ENCODE peak calls at places on chromosomes 2 and 18, in eight cellular contexts. One of them, this sample, is unnamed.

GRCh38 chr2:160293401-160293911 is 93.4 kb upstream of the ITGB6 start:
- DNase-seq in amygdala: no peak
- DNase-seq in anterior cingulate cortex: no peak
- DNase-seq in HepG2: no peak
- DNase-seq in NCI-H1105: no peak
- DNase-seq in mesendoderm: peak; percentile 18
- DNase-seq in activated T-helper 1 cell treated with Interleukin-2 at 50 U/mL for 16 hours: no peak
- DNase-seq in endothelial cell: no peak
- DNase-seq in this sample: no peak

GRCh38 chr2:48292429-48292828 is 237.5 kb upstream of the STON1 start:
- DNase-seq in endothelial cell: no peak
- DNase-seq in activated T-helper 1 cell treated with Interleukin-2 at 50 U/mL for 16 hours: no peak
- DNase-seq in NCI-H1105: no peak
- DNase-seq in mesendoderm: no peak
- DNase-seq in HepG2: no peak
- DNase-seq in anterior cingulate cortex: no peak
- DNase-seq in amygdala: no peak
- DNase-seq in this sample: no peak

GRCh38 chr2:174026122-174026845 is 61.1 kb upstream of the SP3 start:
- DNase-seq in activated T-helper 1 cell treated with Interleukin-2 at 50 U/mL for 16 hours: no peak
- DNase-seq in HepG2: no peak
- DNase-seq in amygdala: no peak
- DNase-seq in endothelial cell: no peak
- DNase-seq in anterior cingulate cortex: no peak
- DNase-seq in NCI-H1105: no peak
- DNase-seq in mesendoderm: peak; percentile 76
- DNase-seq in this sample: no peak

GRCh38 chr2:68217729-68218128 is 34.6 kb downstream of the PPP3R1 start:
- DNase-seq in amygdala: no peak
- DNase-seq in HepG2: no peak
- DNase-seq in mesendoderm: no peak
- DNase-seq in activated T-helper 1 cell treated with Interleukin-2 at 50 U/mL for 16 hours: no peak
- DNase-seq in anterior cingulate cortex: no peak
- DNase-seq in NCI-H1105: no peak
- DNase-seq in endothelial cell: no peak
- DNase-seq in this sample: no peak

GRCh38 chr2:230090978-230091377 is 22.3 kb upstream of the SLC16A14 start:
- DNase-seq in mesendoderm: no peak
- DNase-seq in anterior cingulate cortex: no peak
- DNase-seq in endothelial cell: no peak
- DNase-seq in activated T-helper 1 cell treated with Interleukin-2 at 50 U/mL for 16 hours: no peak
- DNase-seq in amygdala: no peak
- DNase-seq in HepG2: no peak
- DNase-seq in NCI-H1105: no peak
- DNase-seq in this sample: no peak

GRCh38 chr2:159982270-159982669 is 80.1 kb downstream of the PLA2R1 start:
- DNase-seq in NCI-H1105: no peak
- DNase-seq in mesendoderm: peak; percentile 91
- DNase-seq in HepG2: no peak
- DNase-seq in amygdala: no peak
- DNase-seq in activated T-helper 1 cell treated with Interleukin-2 at 50 U/mL for 16 hours: no peak
- DNase-seq in endothelial cell: no peak
- DNase-seq in anterior cingulate cortex: no peak
- DNase-seq in this sample: no peak

GRCh38 chr18:3692691-3693090 is 242.7 kb downstream of the TGIF1 start:
- DNase-seq in anterior cingulate cortex: no peak
- DNase-seq in endothelial cell: no peak
- DNase-seq in activated T-helper 1 cell treated with Interleukin-2 at 50 U/mL for 16 hours: no peak
- DNase-seq in NCI-H1105: peak; percentile 1
- DNase-seq in mesendoderm: no peak
- DNase-seq in HepG2: no peak
- DNase-seq in amygdala: no peak
- DNase-seq in this sample: no peak

GRCh38 chr2:164664070-164664469 is 42.8 kb upstream of the GRB14 start:
- DNase-seq in anterior cingulate cortex: no peak
- DNase-seq in HepG2: no peak
- DNase-seq in activated T-helper 1 cell treated with Interleukin-2 at 50 U/mL for 16 hours: no peak
- DNase-seq in endothelial cell: no peak
- DNase-seq in amygdala: no peak
- DNase-seq in NCI-H1105: no peak
- DNase-seq in mesendoderm: no peak
- DNase-seq in this sample: no peak

GRCh38 chr2:134202361-134202760 is 51.5 kb upstream of the MGAT5 start:
- DNase-seq in mesendoderm: peak; percentile 90
- DNase-seq in anterior cingulate cortex: no peak
- DNase-seq in activated T-helper 1 cell treated with Interleukin-2 at 50 U/mL for 16 hours: no peak
- DNase-seq in NCI-H1105: no peak
- DNase-seq in endothelial cell: no peak
- DNase-seq in HepG2: no peak
- DNase-seq in amygdala: no peak
- DNase-seq in this sample: peak; percentile 11

GRCh38 chr2:101231253-101231652 is 21.4 kb upstream of the CNOT11 start:
- DNase-seq in anterior cingulate cortex: no peak
- DNase-seq in mesendoderm: no peak
- DNase-seq in activated T-helper 1 cell treated with Interleukin-2 at 50 U/mL for 16 hours: no peak
- DNase-seq in amygdala: no peak
- DNase-seq in NCI-H1105: no peak
- DNase-seq in HepG2: no peak
- DNase-seq in endothelial cell: no peak
- DNase-seq in this sample: no peak

GRCh38 chr18:46321954-46322353 is 217.8 kb downstream of the HAUS1 start:
- DNase-seq in mesendoderm: peak; percentile 72
- DNase-seq in amygdala: no peak
- DNase-seq in HepG2: no peak
- DNase-seq in anterior cingulate cortex: no peak
- DNase-seq in NCI-H1105: no peak
- DNase-seq in endothelial cell: no peak
- DNase-seq in activated T-helper 1 cell treated with Interleukin-2 at 50 U/mL for 16 hours: no peak
- DNase-seq in this sample: peak; percentile 69

GRCh38 chr18:24942144-24942543 is 409.8 kb downstream of the ZNF521 start:
- DNase-seq in endothelial cell: no peak
- DNase-seq in mesendoderm: no peak
- DNase-seq in activated T-helper 1 cell treated with Interleukin-2 at 50 U/mL for 16 hours: no peak
- DNase-seq in amygdala: no peak
- DNase-seq in NCI-H1105: no peak
- DNase-seq in HepG2: no peak
- DNase-seq in anterior cingulate cortex: no peak
- DNase-seq in this sample: no peak

GRCh38 chr18:13435596-13436333 is 217.2 kb downstream of the LDLRAD4 start:
- DNase-seq in endothelial cell: no peak
- DNase-seq in activated T-helper 1 cell treated with Interleukin-2 at 50 U/mL for 16 hours: no peak
- DNase-seq in mesendoderm: no peak
- DNase-seq in HepG2: no peak
- DNase-seq in NCI-H1105: no peak
- DNase-seq in anterior cingulate cortex: no peak
- DNase-seq in amygdala: no peak
- DNase-seq in this sample: no peak

GRCh38 chr18:2846638-2847340 is at the start of gene EMILIN2:
- DNase-seq in amygdala: no peak
- DNase-seq in activated T-helper 1 cell treated with Interleukin-2 at 50 U/mL for 16 hours: peak; percentile 10
- DNase-seq in anterior cingulate cortex: no peak
- DNase-seq in HepG2: no peak
- DNase-seq in mesendoderm: peak; percentile 93
- DNase-seq in endothelial cell: peak; percentile 29
- DNase-seq in NCI-H1105: no peak
- DNase-seq in this sample: peak; percentile 70

GRCh38 chr18:48902023-48902855 is 48.5 kb downstream of the SMAD7 start:
- DNase-seq in mesendoderm: no peak
- DNase-seq in anterior cingulate cortex: peak; percentile 39
- DNase-seq in NCI-H1105: peak; percentile 90
- DNase-seq in HepG2: peak; percentile 86
- DNase-seq in endothelial cell: no peak
- DNase-seq in amygdala: peak; percentile 48
- DNase-seq in activated T-helper 1 cell treated with Interleukin-2 at 50 U/mL for 16 hours: no peak
- DNase-seq in this sample: no peak

GRCh38 chr2:72001937-72002690 is 145.5 kb downstream of the CYP26B1 start:
- DNase-seq in activated T-helper 1 cell treated with Interleukin-2 at 50 U/mL for 16 hours: no peak
- DNase-seq in HepG2: no peak
- DNase-seq in anterior cingulate cortex: no peak
- DNase-seq in amygdala: no peak
- DNase-seq in NCI-H1105: no peak
- DNase-seq in mesendoderm: peak; percentile 85
- DNase-seq in endothelial cell: no peak
- DNase-seq in this sample: no peak

GRCh38 chr18:55650363-55650870 is 62.4 kb upstream of the TCF4 start:
- DNase-seq in mesendoderm: no peak
- DNase-seq in endothelial cell: no peak
- DNase-seq in anterior cingulate cortex: no peak
- DNase-seq in NCI-H1105: no peak
- DNase-seq in HepG2: no peak
- DNase-seq in activated T-helper 1 cell treated with Interleukin-2 at 50 U/mL for 16 hours: no peak
- DNase-seq in amygdala: no peak
- DNase-seq in this sample: no peak

GRCh38 chr2:191030521-191031154 is 16.7 kb upstream of the STAT1 start:
- DNase-seq in amygdala: no peak
- DNase-seq in mesendoderm: peak; percentile 68
- DNase-seq in HepG2: peak; percentile 52
- DNase-seq in NCI-H1105: peak; percentile 41
- DNase-seq in endothelial cell: peak; percentile 27
- DNase-seq in anterior cingulate cortex: no peak
- DNase-seq in activated T-helper 1 cell treated with Interleukin-2 at 50 U/mL for 16 hours: no peak
- DNase-seq in this sample: peak; percentile 67

GRCh38 chr18:63421514-63421913 is 762 bp downstream of the VPS4B start:
- DNase-seq in anterior cingulate cortex: no peak
- DNase-seq in endothelial cell: no peak
- DNase-seq in amygdala: no peak
- DNase-seq in HepG2: no peak
- DNase-seq in mesendoderm: no peak
- DNase-seq in NCI-H1105: no peak
- DNase-seq in activated T-helper 1 cell treated with Interleukin-2 at 50 U/mL for 16 hours: no peak
- DNase-seq in this sample: no peak

GRCh38 chr18:24022141-24022540 is 7.6 kb downstream of the TTC39C start:
- DNase-seq in HepG2: no peak
- DNase-seq in activated T-helper 1 cell treated with Interleukin-2 at 50 U/mL for 16 hours: no peak
- DNase-seq in anterior cingulate cortex: no peak
- DNase-seq in mesendoderm: no peak
- DNase-seq in endothelial cell: no peak
- DNase-seq in amygdala: no peak
- DNase-seq in NCI-H1105: no peak
- DNase-seq in this sample: no peak

GRCh38 chr2:10521891-10522448 is 73.8 kb upstream of the ODC1 start:
- DNase-seq in NCI-H1105: no peak
- DNase-seq in amygdala: no peak
- DNase-seq in anterior cingulate cortex: no peak
- DNase-seq in mesendoderm: no peak
- DNase-seq in activated T-helper 1 cell treated with Interleukin-2 at 50 U/mL for 16 hours: no peak
- DNase-seq in HepG2: no peak
- DNase-seq in endothelial cell: no peak
- DNase-seq in this sample: no peak

GRCh38 chr2:120596990-120597594 is 138.6 kb upstream of the GLI2 start:
- DNase-seq in HepG2: no peak
- DNase-seq in amygdala: no peak
- DNase-seq in activated T-helper 1 cell treated with Interleukin-2 at 50 U/mL for 16 hours: no peak
- DNase-seq in mesendoderm: no peak
- DNase-seq in NCI-H1105: no peak
- DNase-seq in anterior cingulate cortex: no peak
- DNase-seq in endothelial cell: no peak
- DNase-seq in this sample: peak; percentile 37

GRCh38 chr2:65671670-65672069 is 239.3 kb upstream of the SPRED2 start:
- DNase-seq in amygdala: no peak
- DNase-seq in HepG2: no peak
- DNase-seq in activated T-helper 1 cell treated with Interleukin-2 at 50 U/mL for 16 hours: no peak
- DNase-seq in anterior cingulate cortex: no peak
- DNase-seq in mesendoderm: peak; percentile 70
- DNase-seq in NCI-H1105: no peak
- DNase-seq in endothelial cell: no peak
- DNase-seq in this sample: no peak

GRCh38 chr2:152950125-152950524 is 231.7 kb downstream of the ARL6IP6 start:
- DNase-seq in endothelial cell: peak; percentile 52
- DNase-seq in HepG2: no peak
- DNase-seq in activated T-helper 1 cell treated with Interleukin-2 at 50 U/mL for 16 hours: no peak
- DNase-seq in amygdala: no peak
- DNase-seq in anterior cingulate cortex: no peak
- DNase-seq in mesendoderm: peak; percentile 36
- DNase-seq in NCI-H1105: no peak
- DNase-seq in this sample: peak; percentile 65

GRCh38 chr2:42061839-42062238 is 14.0 kb downstream of the PKDCC start:
- DNase-seq in mesendoderm: no peak
- DNase-seq in anterior cingulate cortex: no peak
- DNase-seq in amygdala: no peak
- DNase-seq in HepG2: no peak
- DNase-seq in NCI-H1105: no peak
- DNase-seq in activated T-helper 1 cell treated with Interleukin-2 at 50 U/mL for 16 hours: no peak
- DNase-seq in endothelial cell: no peak
- DNase-seq in this sample: no peak

GRCh38 chr2:9196637-9197036 is 10.0 kb upstream of the ASAP2 start:
- DNase-seq in amygdala: no peak
- DNase-seq in endothelial cell: no peak
- DNase-seq in activated T-helper 1 cell treated with Interleukin-2 at 50 U/mL for 16 hours: no peak
- DNase-seq in mesendoderm: no peak
- DNase-seq in anterior cingulate cortex: no peak
- DNase-seq in HepG2: no peak
- DNase-seq in NCI-H1105: no peak
- DNase-seq in this sample: no peak

GRCh38 chr18:48300463-48300961 is 108.7 kb downstream of the ZBTB7C start:
- DNase-seq in anterior cingulate cortex: no peak
- DNase-seq in mesendoderm: peak; percentile 81
- DNase-seq in activated T-helper 1 cell treated with Interleukin-2 at 50 U/mL for 16 hours: no peak
- DNase-seq in NCI-H1105: no peak
- DNase-seq in HepG2: no peak
- DNase-seq in endothelial cell: no peak
- DNase-seq in amygdala: no peak
- DNase-seq in this sample: peak; percentile 67

GRCh38 chr2:219171231-219171651 is 1.4 kb upstream of the SLC23A3 start:
- DNase-seq in endothelial cell: peak; percentile 63
- DNase-seq in anterior cingulate cortex: no peak
- DNase-seq in NCI-H1105: peak; percentile 6
- DNase-seq in HepG2: peak; percentile 62
- DNase-seq in amygdala: no peak
- DNase-seq in activated T-helper 1 cell treated with Interleukin-2 at 50 U/mL for 16 hours: no peak
- DNase-seq in mesendoderm: peak; percentile 96
- DNase-seq in this sample: peak; percentile 62

GRCh38 chr2:171811229-171811628 is 82.8 kb downstream of the SLC25A12 start:
- DNase-seq in HepG2: peak; percentile 26
- DNase-seq in amygdala: no peak
- DNase-seq in mesendoderm: peak; percentile 29
- DNase-seq in endothelial cell: no peak
- DNase-seq in anterior cingulate cortex: no peak
- DNase-seq in activated T-helper 1 cell treated with Interleukin-2 at 50 U/mL for 16 hours: no peak
- DNase-seq in NCI-H1105: peak; percentile 7
- DNase-seq in this sample: peak; percentile 27

GRCh38 chr2:223262946-223263345 is 211.0 kb downstream of the KCNE4 start:
- DNase-seq in NCI-H1105: no peak
- DNase-seq in mesendoderm: peak; percentile 79
- DNase-seq in endothelial cell: no peak
- DNase-seq in HepG2: no peak
- DNase-seq in anterior cingulate cortex: no peak
- DNase-seq in amygdala: no peak
- DNase-seq in activated T-helper 1 cell treated with Interleukin-2 at 50 U/mL for 16 hours: no peak
- DNase-seq in this sample: no peak